ENCODE peak calls at places on chromosomes 3 and 15, in seven cellular contexts. One of them, this sample, is unnamed.

GRCh38 chr15:32886441-32886840 is 168.6 kb downstream of the GREM1 start:
- DNase-seq in esophagus muscularis mucosa: no peak
- DNase-seq in endothelial cell of umbilical vein: no peak
- DNase-seq in lower leg skin: no peak
- DNase-seq in breast epithelium: no peak
- DNase-seq in cardiac muscle cell: no peak
- DNase-seq in cardiac fibroblast: no peak
- DNase-seq in this sample: no peak

GRCh38 chr15:83475551-83475950 is 28.4 kb downstream of the SH3GL3 start:
- DNase-seq in esophagus muscularis mucosa: peak
- DNase-seq in endothelial cell of umbilical vein: no peak
- DNase-seq in lower leg skin: no peak
- DNase-seq in breast epithelium: no peak
- DNase-seq in cardiac muscle cell: peak
- DNase-seq in cardiac fibroblast: peak
- DNase-seq in this sample: peak

GRCh38 chr3:78368576-78369345 is 1328.9 kb downstream of the ROBO2 start:
- DNase-seq in esophagus muscularis mucosa: no peak
- DNase-seq in endothelial cell of umbilical vein: peak
- DNase-seq in lower leg skin: no peak
- DNase-seq in breast epithelium: no peak
- DNase-seq in cardiac muscle cell: peak
- DNase-seq in cardiac fibroblast: peak
- DNase-seq in this sample: no peak

GRCh38 chr15:58696740-58697139 is 52.8 kb downstream of the ADAM10 start:
- DNase-seq in esophagus muscularis mucosa: no peak
- DNase-seq in endothelial cell of umbilical vein: no peak
- DNase-seq in lower leg skin: no peak
- DNase-seq in breast epithelium: no peak
- DNase-seq in cardiac muscle cell: no peak
- DNase-seq in cardiac fibroblast: no peak
- DNase-seq in this sample: no peak

GRCh38 chr15:37098468-37099320 is 1.7 kb downstream of the MEIS2 start:
- DNase-seq in esophagus muscularis mucosa: no peak
- DNase-seq in endothelial cell of umbilical vein: peak
- DNase-seq in lower leg skin: peak
- DNase-seq in breast epithelium: no peak
- DNase-seq in cardiac muscle cell: no peak
- DNase-seq in cardiac fibroblast: no peak
- DNase-seq in this sample: no peak

GRCh38 chr15:20294651-20295237 is 246.9 kb downstream of the GOLGA6L6 start:
- DNase-seq in esophagus muscularis mucosa: no peak
- DNase-seq in endothelial cell of umbilical vein: no peak
- DNase-seq in lower leg skin: peak
- DNase-seq in breast epithelium: peak
- DNase-seq in cardiac muscle cell: no peak
- DNase-seq in cardiac fibroblast: no peak
- DNase-seq in this sample: no peak

GRCh38 chr3:140863481-140864084 is 78.1 kb upstream of the SLC25A36 start:
- DNase-seq in esophagus muscularis mucosa: no peak
- DNase-seq in endothelial cell of umbilical vein: peak
- DNase-seq in lower leg skin: no peak
- DNase-seq in breast epithelium: peak
- DNase-seq in cardiac muscle cell: peak
- DNase-seq in cardiac fibroblast: peak
- DNase-seq in this sample: peak

GRCh38 chr3:175434591-175434990 is 575.5 kb downstream of the NAALADL2 start:
- DNase-seq in esophagus muscularis mucosa: no peak
- DNase-seq in endothelial cell of umbilical vein: no peak
- DNase-seq in lower leg skin: no peak
- DNase-seq in breast epithelium: no peak
- DNase-seq in cardiac muscle cell: no peak
- DNase-seq in cardiac fibroblast: no peak
- DNase-seq in this sample: no peak

GRCh38 chr15:68354923-68355322 is 77.0 kb downstream of the ITGA11 start:
- DNase-seq in esophagus muscularis mucosa: no peak
- DNase-seq in endothelial cell of umbilical vein: no peak
- DNase-seq in lower leg skin: no peak
- DNase-seq in breast epithelium: no peak
- DNase-seq in cardiac muscle cell: peak
- DNase-seq in cardiac fibroblast: peak
- DNase-seq in this sample: peak

GRCh38 chr3:171306631-171307030 is 153.6 kb downstream of the TNIK start:
- DNase-seq in esophagus muscularis mucosa: no peak
- DNase-seq in endothelial cell of umbilical vein: peak
- DNase-seq in lower leg skin: no peak
- DNase-seq in breast epithelium: peak
- DNase-seq in cardiac muscle cell: peak
- DNase-seq in cardiac fibroblast: peak
- DNase-seq in this sample: peak

GRCh38 chr3:189292667-189293478 is 121.1 kb downstream of the TPRG1 start:
- DNase-seq in esophagus muscularis mucosa: no peak
- DNase-seq in endothelial cell of umbilical vein: no peak
- DNase-seq in lower leg skin: no peak
- DNase-seq in breast epithelium: peak
- DNase-seq in cardiac muscle cell: no peak
- DNase-seq in cardiac fibroblast: no peak
- DNase-seq in this sample: no peak

DNA sequence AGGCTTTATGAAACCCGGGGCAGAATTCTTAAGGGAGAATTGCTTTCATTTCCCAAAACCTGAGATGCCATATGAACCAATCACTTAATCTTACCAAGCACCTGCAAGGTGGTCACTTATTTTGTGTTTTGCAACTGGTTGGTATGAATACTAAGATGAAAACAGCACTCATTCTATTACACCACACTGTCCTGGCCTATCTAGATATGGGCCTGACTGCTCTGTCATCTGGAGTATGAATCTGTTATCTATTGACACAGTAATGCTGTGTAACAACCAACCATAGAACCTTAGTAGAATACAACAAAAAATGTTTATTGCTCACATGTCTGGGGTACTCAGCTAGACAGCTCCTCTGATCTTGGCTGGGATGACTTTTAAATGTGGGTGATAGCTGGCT is 74.8 kb downstream of the TMEM266 start:
- DNase-seq in esophagus muscularis mucosa: no peak
- DNase-seq in endothelial cell of umbilical vein: no peak
- DNase-seq in lower leg skin: no peak
- DNase-seq in breast epithelium: no peak
- DNase-seq in cardiac muscle cell: no peak
- DNase-seq in cardiac fibroblast: no peak
- DNase-seq in this sample: no peak
- H3K4me3 ChIP-seq in esophagus muscularis mucosa: no peak
- H3K4me3 ChIP-seq in endothelial cell of umbilical vein: no peak
- H3K4me3 ChIP-seq in lower leg skin: no peak
- H3K4me3 ChIP-seq in breast epithelium: no peak
- H3K4me3 ChIP-seq in cardiac muscle cell: no peak
- H3K4me3 ChIP-seq in cardiac fibroblast: no peak
- H3K4me3 ChIP-seq in this sample: no peak

GRCh38 chr15:63891763-63892123 is 58.0 kb upstream of the HERC1 start:
- DNase-seq in esophagus muscularis mucosa: no peak
- DNase-seq in endothelial cell of umbilical vein: no peak
- DNase-seq in lower leg skin: no peak
- DNase-seq in breast epithelium: no peak
- DNase-seq in cardiac muscle cell: no peak
- DNase-seq in cardiac fibroblast: no peak
- DNase-seq in this sample: no peak
- TF ChIP-seq CTCF in esophagus muscularis mucosa: no peak
- TF ChIP-seq CTCF in endothelial cell of umbilical vein: no peak
- TF ChIP-seq CTCF in lower leg skin: no peak
- TF ChIP-seq CTCF in breast epithelium: no peak
- TF ChIP-seq CTCF in cardiac muscle cell: no peak
- TF ChIP-seq CTCF in cardiac fibroblast: no peak
- TF ChIP-seq CTCF in this sample: no peak

GRCh38 chr3:49005998-49006397 is 1.2 kb upstream of the WDR6 start:
- DNase-seq in esophagus muscularis mucosa: no peak
- DNase-seq in endothelial cell of umbilical vein: no peak
- DNase-seq in lower leg skin: no peak
- DNase-seq in breast epithelium: no peak
- DNase-seq in cardiac muscle cell: no peak
- DNase-seq in cardiac fibroblast: no peak
- DNase-seq in this sample: no peak
- H3K4me3 ChIP-seq in esophagus muscularis mucosa: peak
- H3K4me3 ChIP-seq in endothelial cell of umbilical vein: no peak
- H3K4me3 ChIP-seq in lower leg skin: no peak
- H3K4me3 ChIP-seq in breast epithelium: peak
- H3K4me3 ChIP-seq in cardiac muscle cell: no peak
- H3K4me3 ChIP-seq in cardiac fibroblast: peak
- H3K4me3 ChIP-seq in this sample: no peak

GRCh38 chr3:195185574-195185973 is 85.4 kb downstream of the XXYLT1 start:
- DNase-seq in esophagus muscularis mucosa: no peak
- DNase-seq in endothelial cell of umbilical vein: no peak
- DNase-seq in lower leg skin: peak
- DNase-seq in breast epithelium: no peak
- DNase-seq in cardiac muscle cell: no peak
- DNase-seq in cardiac fibroblast: no peak
- DNase-seq in this sample: no peak

GRCh38 chr3:195187609-195188529 is 83.1 kb downstream of the XXYLT1 start:
- DNase-seq in esophagus muscularis mucosa: no peak
- DNase-seq in endothelial cell of umbilical vein: peak
- DNase-seq in lower leg skin: no peak
- DNase-seq in breast epithelium: peak
- DNase-seq in cardiac muscle cell: no peak
- DNase-seq in cardiac fibroblast: peak
- DNase-seq in this sample: peak

GRCh38 chr3:195186041-195186709 is 84.8 kb downstream of the XXYLT1 start:
- DNase-seq in esophagus muscularis mucosa: no peak
- DNase-seq in endothelial cell of umbilical vein: no peak
- DNase-seq in lower leg skin: no peak
- DNase-seq in breast epithelium: no peak
- DNase-seq in cardiac muscle cell: no peak
- DNase-seq in cardiac fibroblast: no peak
- DNase-seq in this sample: no peak

GRCh38 chr3:195189821-195190220 is 81.1 kb downstream of the XXYLT1 start:
- DNase-seq in esophagus muscularis mucosa: no peak
- DNase-seq in endothelial cell of umbilical vein: peak
- DNase-seq in lower leg skin: no peak
- DNase-seq in breast epithelium: no peak
- DNase-seq in cardiac muscle cell: no peak
- DNase-seq in cardiac fibroblast: no peak
- DNase-seq in this sample: no peak

GRCh38 chr3:195188530-195188917 is 82.4 kb downstream of the XXYLT1 start:
- DNase-seq in esophagus muscularis mucosa: no peak
- DNase-seq in endothelial cell of umbilical vein: no peak
- DNase-seq in lower leg skin: peak
- DNase-seq in breast epithelium: no peak
- DNase-seq in cardiac muscle cell: no peak
- DNase-seq in cardiac fibroblast: no peak
- DNase-seq in this sample: peak
- TF ChIP-seq CTCF in esophagus muscularis mucosa: no peak
- TF ChIP-seq CTCF in endothelial cell of umbilical vein: no peak
- TF ChIP-seq CTCF in lower leg skin: no peak
- TF ChIP-seq CTCF in breast epithelium: no peak
- TF ChIP-seq CTCF in cardiac muscle cell: peak
- TF ChIP-seq CTCF in cardiac fibroblast: peak
- TF ChIP-seq CTCF in this sample: peak